ENCODE peak calls at places on chromosomes 11 and 22, in nine cellular contexts. F, C, K, R, L, T, Q, B and W are unnamed samples.

GRCh38 chr11:104995001-104995408 is 26.6 kb upstream of the CASP4 start:
- DNase-seq in R (no peak), C (no peak), F (peak), T (no peak), B (no peak), Q (peak), L (no peak), K (no peak), W (no peak)

GRCh38 chr11:44766112-44766971 is 39.6 kb downstream of the TSPAN18 start:
- DNase-seq in L (no peak), F (peak), T (no peak), Q (peak), C (no peak), R (no peak), K (peak), B (no peak), W (no peak)

GRCh38 chr11:71373791-71374454 is 74.3 kb downstream of the DHCR7 start:
- DNase-seq in B (no peak), Q (no peak), C (no peak), T (no peak), K (no peak), F (no peak), R (no peak), L (no peak), W (no peak)

GRCh38 chr11:57615308-57615707 is 17.8 kb downstream of the SERPING1 start:
- DNase-seq in F (no peak), Q (no peak), B (no peak), T (no peak), R (no peak), L (no peak), C (no peak), K (no peak), W (no peak)

GRCh38 chr11:11605821-11606450 is 15.9 kb downstream of the GALNT18 start:
- DNase-seq in R (no peak), T (no peak), Q (no peak), K (no peak), C (no peak), B (no peak), F (no peak), L (no peak), W (no peak)

GRCh38 chr11:10606536-10607208 is 38.2 kb upstream of the LYVE1 start:
- DNase-seq in K (peak), T (no peak), L (no peak), C (no peak), F (peak), R (no peak), Q (no peak), B (no peak), W (no peak)

GRCh38 chr11:77213589-77214428 is 85.8 kb downstream of the MYO7A start:
- DNase-seq in Q (no peak), C (no peak), K (no peak), T (no peak), F (no peak), B (no peak), R (no peak), L (no peak), W (no peak)

GRCh38 chr11:131592734-131593133 is 222.3 kb downstream of the NTM start:
- DNase-seq in K (no peak), F (no peak), B (no peak), R (no peak), L (no peak), Q (no peak), C (no peak), T (no peak), W (no peak)

GRCh38 chr11:11980200-11980599 is 28.2 kb downstream of the DKK3 start:
- DNase-seq in L (no peak), K (no peak), R (no peak), F (no peak), B (no peak), C (no peak), Q (no peak), T (no peak), W (no peak)

GRCh38 chr22:25509391-25509791 is 55.1 kb upstream of the GRK3 start:
- DNase-seq in L (no peak), T (no peak), C (no peak), R (no peak), K (peak), F (no peak), B (no peak), Q (no peak), W (no peak)

GRCh38 chr11:75820636-75821035 is 5.6 kb downstream of the UVRAG start:
- DNase-seq in R (no peak), B (no peak), F (peak), Q (no peak), K (peak), C (no peak), T (no peak), L (no peak), W (peak)

GRCh38 chr11:10688401-10688800 is 5.2 kb downstream of the IRAG1 start:
- DNase-seq in L (no peak), R (no peak), F (peak), T (no peak), Q (no peak), B (no peak), K (peak), C (no peak), W (no peak)

GRCh38 chr11:84549221-84549620 is 1077.9 kb downstream of the DLG2 start:
- DNase-seq in B (no peak), T (no peak), R (no peak), L (no peak), Q (no peak), K (peak), F (no peak), C (no peak), W (no peak)

GRCh38 chr11:4607782-4608666 is at the start of gene TRIM68:
- DNase-seq in C (peak), Q (peak), K (peak), R (peak), F (peak), B (peak), L (peak), T (peak), W (peak)

GRCh38 chr11:116310215-116310614 is 462.6 kb downstream of the BUD13 start:
- DNase-seq in R (no peak), Q (no peak), B (no peak), L (no peak), T (no peak), C (no peak), F (peak), K (peak), W (no peak)